ENCODE peak calls at places on chromosome 10, in five cellular contexts. T is chondrocyte; X is activated naive CD4-positive, alpha-beta T cell; I is AG08395; W is activated T-helper 1 cell treated with anti-CD3 and anti-CD28 coated beads, Interleukin-12 subunit alpha, Interleukin-12 subunit beta, Interleukin-2, Interleukin-4 antibody, amounts not matched to agents 30 ng/mL and 10 ng/mL and 1 ng/mL, durations not matched to agents 14 hours and 24 hours and 36 hours. D is an unnamed sample.

GRCh38 chr10:74292871-74293427 is 141.9 kb downstream of the ADK start:
- DNase-seq in T (no peak), X (no peak), I (no peak), W (no peak), D (no peak)

GRCh38 chr10:59865101-59865500 is 41.3 kb downstream of the CCDC6 start:
- DNase-seq in T (no peak), X (no peak), I (no peak), W (no peak), D (no peak)

GRCh38 chr10:98400482-98400881 is 14.5 kb downstream of the PYROXD2 start:
- DNase-seq in T (no peak), X (no peak), I (no peak), W (no peak), D (no peak)

GRCh38 chr10:113957013-113957412 is 86.7 kb upstream of the ADRB1 start:
- DNase-seq in T (no peak), X (no peak), I (peak), W (no peak), D (no peak)

GRCh38 chr10:76971565-76972170 is 665.9 kb downstream of the KCNMA1 start:
- DNase-seq in T (no peak), X (no peak), I (no peak), W (no peak), D (no peak)

GRCh38 chr10:52740913-52741675 is 31.5 kb downstream of the MBL2 start:
- DNase-seq in T (no peak), X (no peak), I (peak), W (peak), D (no peak)

GRCh38 chr10:59991661-59992060 is 85.3 kb upstream of the CCDC6 start:
- DNase-seq in T (no peak), X (no peak), I (no peak), W (no peak), D (peak)

GRCh38 chr10:101079874-101080273 is 18.1 kb downstream of the KAZALD1 start:
- DNase-seq in T (no peak), X (no peak), I (no peak), W (no peak), D (no peak)

GRCh38 chr10:86401588-86402282 is 35.1 kb upstream of the GRID1 start:
- DNase-seq in T (no peak), X (no peak), I (peak), W (no peak), D (no peak)

GRCh38 chr10:34745244-34745643 is 69.9 kb downstream of the PARD3 start:
- DNase-seq in T (no peak), X (no peak), I (no peak), W (no peak), D (no peak)

GRCh38 chr10:117911684-117912083 is 135.1 kb downstream of the RAB11FIP2 start:
- DNase-seq in T (no peak), X (no peak), I (no peak), W (no peak), D (no peak)

GRCh38 chr10:73017955-73018480 is 63.4 kb upstream of the PLA2G12B start:
- DNase-seq in T (no peak), X (no peak), I (no peak), W (no peak), D (no peak)

GRCh38 chr10:58457761-58458616 is 54.7 kb upstream of the BICC1 start:
- DNase-seq in T (no peak), X (no peak), I (peak), W (no peak), D (no peak)

GRCh38 chr10:116765549-116766162 is 23.3 kb upstream of the HSPA12A start:
- DNase-seq in T (no peak), X (no peak), I (no peak), W (peak), D (no peak)